ENCODE peak calls at places on chromosomes 13 and 19, in six cellular contexts. A is tibial nerve, Q is A549, M is transverse colon, Z is ovary, L is H1. W is an unnamed sample.

GRCh38 chr19:44943801-44944249 is 1.8 kb downstream of the APOC4 start:
- DNase-seq in A (peak), Q (no peak), M (peak), Z (no peak), L (no peak), W (no peak)

GRCh38 chr19:5975388-5975728 is 2.6 kb downstream of the RANBP3 start:
- DNase-seq in A (no peak), Q (no peak), M (no peak), Z (no peak), L (no peak), W (no peak)

GRCh38 chr19:48591021-48591420 is 15.5 kb upstream of the SPACA4 start:
- DNase-seq in A (no peak), Q (peak), M (no peak), Z (no peak), L (no peak), W (no peak)

GRCh38 chr19:55633866-55634265 is 6.9 kb upstream of the ZNF580 start:
- DNase-seq in A (no peak), Q (no peak), M (no peak), Z (no peak), L (no peak), W (no peak)

GRCh38 chr13:49777746-49778614 is 14.5 kb downstream of the KPNA3 start:
- DNase-seq in A (no peak), Q (no peak), M (no peak), Z (no peak), L (no peak), W (no peak)

GRCh38 chr19:37572203-37572602 is 22.4 kb downstream of the ZNF571 start:
- DNase-seq in A (no peak), Q (no peak), M (no peak), Z (no peak), L (no peak), W (no peak)

GRCh38 chr13:29859971-29860370 is 9.6 kb upstream of the UBL3 start:
- DNase-seq in A (no peak), Q (no peak), M (no peak), Z (no peak), L (no peak), W (no peak)

GRCh38 chr13:24625870-24626419 is 54.3 kb upstream of the ATP12A start:
- DNase-seq in A (no peak), Q (no peak), M (no peak), Z (no peak), L (no peak), W (no peak)

GRCh38 chr13:83221813-83222241 is 660.4 kb downstream of the SLITRK1 start:
- DNase-seq in A (no peak), Q (peak), M (no peak), Z (no peak), L (no peak), W (no peak)

GRCh38 chr19:11964858-11965645 is at the start of gene ZNF763:
- DNase-seq in A (peak), Q (no peak), M (peak), Z (peak), L (peak), W (peak)

GRCh38 chr13:57843555-57843954 is 212.0 kb downstream of the PCDH17 start:
- DNase-seq in A (no peak), Q (no peak), M (no peak), Z (no peak), L (no peak), W (no peak)

GRCh38 chr13:22175211-22175610 is 504.3 kb downstream of the FGF9 start:
- DNase-seq in A (no peak), Q (no peak), M (no peak), Z (no peak), L (no peak), W (no peak)

GRCh38 chr13:51364404-51365008 is 25.0 kb downstream of the SERPINE3 start:
- DNase-seq in A (no peak), Q (no peak), M (no peak), Z (no peak), L (no peak), W (no peak)

GRCh38 chr13:95391325-95391724 is 90.1 kb upstream of the ABCC4 start:
- DNase-seq in A (no peak), Q (no peak), M (no peak), Z (no peak), L (no peak), W (no peak)

GRCh38 chr13:43127103-43127817 is 103.9 kb downstream of the DNAJC15 start:
- DNase-seq in A (no peak), Q (no peak), M (no peak), Z (no peak), L (no peak), W (no peak)

GRCh38 chr13:112715715-112716460 is 26.1 kb downstream of the ATP11A start:
- DNase-seq in A (no peak), Q (no peak), M (no peak), Z (peak), L (no peak), W (peak)

GRCh38 chr19:16853066-16853465 is 23.9 kb downstream of the SIN3B start:
- DNase-seq in A (no peak), Q (no peak), M (no peak), Z (no peak), L (no peak), W (no peak)

GRCh38 chr13:75636339-75637095 is 387 bp downstream of the LMO7 start:
- DNase-seq in A (no peak), Q (no peak), M (peak), Z (peak), L (no peak), W (no peak)

GRCh38 chr19:49340069-49340864 is 5.1 kb downstream of the CD37 start:
- DNase-seq in A (peak), Q (no peak), M (peak), Z (peak), L (no peak), W (peak)

GRCh38 chr19:17949956-17950309 is 17.0 kb upstream of the KCNN1 start:
- DNase-seq in A (no peak), Q (no peak), M (no peak), Z (no peak), L (no peak), W (no peak)

GRCh38 chr19:54422136-54422535 is 6.9 kb downstream of the TTYH1 start:
- DNase-seq in A (no peak), Q (no peak), M (no peak), Z (no peak), L (no peak), W (no peak)

GRCh38 chr13:98751397-98752110 is 918 bp downstream of the SLC15A1 start:
- DNase-seq in A (no peak), Q (peak), M (peak), Z (no peak), L (no peak), W (no peak)

GRCh38 chr13:92590503-92590908 is 636.1 kb upstream of the GPC6 start:
- DNase-seq in A (no peak), Q (no peak), M (no peak), Z (no peak), L (no peak), W (no peak)

GRCh38 chr19:44757735-44758505 is 9.4 kb downstream of the BCL3 start:
- DNase-seq in A (peak), Q (no peak), M (peak), Z (peak), L (no peak), W (no peak)

GRCh38 chr19:6610934-6611370 is 20.0 kb upstream of the CD70 start:
- DNase-seq in A (no peak), Q (peak), M (no peak), Z (no peak), L (no peak), W (no peak)

GRCh38 chr19:30061557-30062330 is 119.7 kb downstream of the URI1 start:
- DNase-seq in A (no peak), Q (no peak), M (no peak), Z (no peak), L (no peak), W (peak)

GRCh38 chr13:97142452-97142851 is 79.7 kb upstream of the MBNL2 start:
- DNase-seq in A (no peak), Q (peak), M (peak), Z (no peak), L (no peak), W (no peak)

GRCh38 chr19:5395996-5396939 is 55.7 kb upstream of the PTPRS start:
- DNase-seq in A (no peak), Q (no peak), M (no peak), Z (no peak), L (no peak), W (no peak)

DNA sequence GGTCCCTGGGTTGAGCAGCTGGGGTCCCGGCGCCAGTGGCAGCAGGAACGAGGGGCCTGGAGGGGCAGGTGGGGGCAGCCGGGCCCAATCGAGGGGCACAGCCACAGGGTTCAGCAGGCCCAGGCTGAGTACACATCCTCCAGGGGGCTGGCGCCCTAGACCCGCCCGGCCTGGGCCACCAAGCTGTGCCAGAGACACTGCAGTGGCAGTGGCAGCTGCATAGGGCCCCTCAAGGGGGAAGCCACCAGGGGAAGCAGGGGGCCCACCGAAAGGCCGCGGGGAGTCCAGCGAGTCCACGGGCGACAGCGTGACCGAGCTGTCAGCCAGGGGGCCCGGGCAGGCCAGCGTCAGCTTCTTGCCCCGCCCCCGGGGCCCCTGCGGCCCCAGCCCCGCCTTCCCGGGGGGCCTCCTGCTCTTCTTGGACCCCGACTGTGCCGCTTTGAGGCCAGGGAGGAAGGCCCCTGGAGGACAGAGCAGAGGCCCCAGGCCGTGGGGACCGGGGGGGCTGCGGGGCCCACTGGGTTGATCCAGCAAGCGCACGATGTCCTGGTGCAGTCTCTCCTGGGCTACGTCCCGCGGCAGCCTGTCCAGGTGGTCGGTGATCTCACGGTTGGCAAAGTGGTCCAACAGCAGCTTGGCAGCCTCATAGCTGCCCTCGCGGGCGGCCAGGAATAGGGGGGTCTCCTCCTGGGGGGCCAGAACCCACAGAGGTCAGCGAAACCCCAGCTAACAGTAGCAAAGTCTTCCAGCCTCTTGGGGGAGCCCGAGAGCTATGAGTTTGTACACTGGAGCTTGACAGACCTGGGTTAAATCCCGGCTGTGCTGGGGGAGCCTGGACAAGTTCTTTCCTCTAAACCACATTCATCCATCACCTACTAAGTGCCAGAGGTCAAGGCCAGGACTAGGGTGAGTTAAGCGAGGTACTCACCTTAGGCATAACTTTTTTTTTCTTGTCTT is 39.5 kb downstream of the NOTCH3 start:
- DNase-seq in A (no peak), Q (peak), M (no peak), Z (no peak), L (no peak), W (no peak)
- TF ChIP-seq CTCF in A (no peak), Q (peak), M (no peak), Z (no peak), L (peak), W (no peak)

DNA sequence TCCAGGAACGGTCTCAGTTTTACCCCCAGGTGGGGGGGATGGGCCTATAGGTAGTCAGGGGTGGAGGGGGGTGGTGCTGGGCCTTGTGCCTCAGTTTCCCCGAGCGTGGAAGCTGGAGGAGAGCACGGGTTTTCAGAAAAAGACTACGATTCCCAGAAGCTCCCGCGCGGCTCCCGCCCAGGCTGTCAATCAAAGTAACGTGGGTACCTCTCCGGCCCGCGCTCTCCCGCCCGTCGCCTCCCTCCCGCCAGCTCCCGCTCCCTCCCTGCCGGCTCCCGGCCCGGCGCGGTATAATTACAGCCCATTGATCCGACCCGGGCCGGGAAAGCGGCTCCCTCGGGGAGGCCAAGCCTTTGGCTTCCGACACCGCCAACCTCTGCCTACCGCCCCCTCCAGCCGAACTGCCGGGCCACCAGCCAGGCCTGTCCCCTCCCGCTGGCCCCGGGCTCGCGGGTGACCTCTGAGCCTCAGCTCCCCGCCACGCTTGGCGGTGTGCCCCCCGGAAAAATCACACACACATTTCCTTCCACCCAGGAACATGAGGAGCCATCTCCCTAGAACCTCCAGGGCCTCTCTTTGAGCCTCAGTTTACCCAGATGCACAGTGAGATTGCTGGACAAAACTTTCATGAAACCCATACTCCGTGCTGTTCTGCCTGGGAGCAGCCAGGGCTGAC is 7.2 kb upstream of the TLE2 start:
- DNase-seq in A (peak), Q (peak), M (peak), Z (peak), L (peak), W (peak)
- TF ChIP-seq EP300 in A (peak), Q (no peak), M (no peak), Z (no peak), L (peak), W (no peak)

DNA sequence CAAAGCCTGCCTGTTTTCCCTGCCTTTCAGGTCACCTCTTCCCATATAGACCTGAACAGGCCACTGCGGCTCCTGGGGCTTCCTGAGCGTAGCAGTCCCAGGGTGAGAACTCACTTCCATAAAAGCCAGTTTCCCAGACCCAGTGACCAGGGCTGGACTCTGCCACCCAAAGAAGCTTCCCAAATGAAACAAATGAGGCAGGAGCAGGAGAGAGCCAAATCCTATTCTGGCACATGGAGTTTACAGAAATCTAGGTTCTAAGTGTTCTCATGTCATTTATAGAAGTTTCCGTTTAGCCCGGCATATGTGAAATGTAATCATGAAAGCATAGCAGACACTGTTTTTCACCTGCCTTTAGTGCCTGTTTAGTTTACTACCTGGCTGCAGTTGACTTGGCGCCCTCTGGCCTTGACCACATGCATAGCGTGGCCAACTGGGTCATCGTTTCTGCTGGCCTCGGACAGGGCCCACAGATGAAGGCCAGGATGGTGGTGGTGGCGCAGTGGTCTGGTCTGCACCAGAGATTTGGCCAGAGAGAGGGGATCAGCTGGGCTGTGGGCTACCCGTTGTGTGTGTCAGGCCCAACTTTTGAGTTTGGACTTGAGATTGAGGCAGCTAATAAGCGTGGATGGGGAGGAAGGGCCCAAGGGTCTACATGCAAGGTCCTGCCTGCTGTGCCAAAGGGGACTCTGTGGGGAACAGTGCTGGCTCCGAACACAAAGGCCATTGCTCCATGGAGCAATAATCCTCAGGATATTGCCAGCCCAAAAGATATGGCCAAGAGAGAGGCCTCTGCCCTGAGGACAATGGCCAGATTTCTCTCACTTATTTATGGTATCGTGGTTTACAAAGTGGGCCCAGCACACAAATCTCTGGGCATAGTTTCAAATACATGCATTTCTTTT is 43.3 kb downstream of the NFIX start:
- DNase-seq in A (no peak), Q (no peak), M (no peak), Z (no peak), L (no peak), W (no peak)
- TF ChIP-seq CTCF in A (no peak), Q (no peak), M (no peak), Z (no peak), L (peak), W (no peak)

GRCh38 chr19:50607874-50608785 is 31.6 kb downstream of the SYT3 start:
- DNase-seq in A (no peak), Q (peak), M (peak), Z (peak), L (peak), W (no peak)
- TF ChIP-seq EP300 in A (no peak), Q (no peak), M (no peak), Z (no peak), L (no peak), W (no peak)

DNA sequence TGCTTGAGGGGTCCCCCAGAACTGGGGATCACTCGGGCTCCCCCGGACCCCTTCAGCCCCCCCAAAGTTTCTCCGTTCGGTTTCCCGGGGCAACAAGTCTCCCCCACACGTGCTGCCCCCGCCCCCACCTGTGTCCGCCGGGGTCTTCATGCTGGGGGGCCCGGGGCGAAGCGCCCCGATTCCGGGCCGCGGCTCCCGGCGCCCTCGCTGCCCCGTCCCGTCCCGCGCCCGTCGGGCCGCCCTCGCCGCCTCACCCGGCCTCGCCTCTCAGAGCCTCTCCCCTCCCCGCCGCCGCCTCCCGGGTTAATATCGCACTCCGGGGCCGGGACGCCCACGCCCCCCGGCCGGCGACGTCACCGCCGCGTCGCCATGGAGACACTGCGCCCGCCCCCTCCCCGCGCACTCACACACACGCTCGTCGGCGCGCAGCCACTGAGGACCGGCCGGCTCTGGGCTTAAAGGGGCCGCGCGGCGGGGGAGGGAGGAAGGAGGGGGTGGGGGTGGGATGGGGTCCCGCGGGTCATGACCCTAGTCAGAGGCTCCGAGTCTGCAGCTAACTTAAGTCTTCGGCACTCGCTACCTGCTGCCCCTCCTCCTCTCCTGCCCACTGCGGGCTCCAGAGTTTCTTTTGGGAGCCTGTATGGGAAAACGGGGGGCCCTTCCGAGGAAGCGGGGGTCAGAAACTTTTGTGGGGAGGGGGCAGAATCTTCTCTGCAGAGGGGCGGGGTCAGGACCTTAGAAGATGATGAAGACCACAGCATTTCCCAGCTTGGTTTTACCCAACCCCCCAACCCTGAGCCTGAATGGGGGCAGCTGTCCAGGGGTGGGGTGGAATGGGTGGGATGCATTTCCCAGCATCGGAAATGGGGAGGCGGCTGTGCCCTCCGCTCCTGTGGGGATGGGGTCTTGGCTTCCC is at the start of gene ERF:
- DNase-seq in A (peak), Q (peak), M (peak), Z (peak), L (no peak), W (peak)
- TF ChIP-seq CTCF in A (peak), Q (no peak), M (no peak), Z (no peak), L (no peak), W (no peak)

GRCh38 chr13:61536443-61536842 is 120.8 kb upstream of the PCDH20 start:
- DNase-seq in A (no peak), Q (no peak), M (no peak), Z (no peak), L (no peak), W (no peak)
- TF ChIP-seq EP300 in A (no peak), Q (no peak), M (no peak), Z (no peak), L (no peak), W (no peak)

DNA sequence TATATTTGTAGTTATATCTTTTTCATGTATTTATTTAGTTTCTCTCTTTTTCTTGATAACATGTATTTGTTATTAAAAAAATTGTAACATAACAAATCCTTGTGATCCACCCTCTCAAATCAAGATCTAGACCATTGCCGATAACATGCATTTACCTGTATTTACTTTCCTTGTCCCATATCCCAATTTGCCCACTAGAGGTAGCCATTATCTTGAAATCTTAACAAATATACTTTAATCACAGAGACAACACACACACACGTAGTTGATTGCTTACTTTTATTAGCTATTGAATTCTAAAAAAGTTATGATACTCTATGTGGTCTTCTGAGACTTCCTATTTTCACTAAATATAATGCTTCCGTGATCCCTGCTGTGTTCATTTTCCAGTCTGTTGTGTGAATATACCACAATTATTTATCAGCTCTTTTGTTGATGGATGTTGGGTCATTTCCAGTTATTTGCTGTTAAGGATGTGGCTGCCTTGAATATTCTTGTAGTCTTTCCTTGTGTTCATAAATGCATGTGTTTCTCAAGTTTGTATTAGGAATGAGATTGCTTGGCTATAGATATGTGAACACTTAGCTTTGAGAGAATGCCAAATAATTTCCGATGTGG is 31.3 kb upstream of the ZMYM2 start:
- DNase-seq in A (no peak), Q (peak), M (no peak), Z (no peak), L (no peak), W (no peak)
- TF ChIP-seq CTCF in A (peak), Q (peak), M (peak), Z (no peak), L (peak), W (peak)